ENCODE peak calls at places on chromosomes 6 and 20, in seven cellular contexts. X is GM20000, L is ascending aorta, B is A549, C is coronary artery, W is cardiac muscle cell, T is omental fat pad. U is an unnamed sample.

GRCh38 chr6:19446570-19446969 is 390.6 kb upstream of the ID4 start:
- DNase-seq in W (no peak), B (no peak), C (no peak), T (no peak), L (no peak), X (no peak), U (no peak)

GRCh38 chr20:33814238-33814712 is 3.1 kb downstream of the CHMP4B start:
- DNase-seq in C (no peak), X (no peak), W (no peak), B (no peak), L (no peak), T (no peak), U (no peak)

GRCh38 chr6:132763269-132763668 is 5.6 kb upstream of the VNN2 start:
- DNase-seq in T (no peak), C (no peak), B (no peak), L (no peak), W (no peak), X (peak), U (no peak)

GRCh38 chr6:18269253-18269652 is 4.9 kb upstream of the DEK start:
- DNase-seq in B (no peak), T (no peak), X (peak), W (no peak), C (no peak), L (no peak), U (no peak)

GRCh38 chr6:3784885-3785744 is 33.6 kb upstream of the PXDC1 start:
- DNase-seq in W (no peak), C (no peak), L (no peak), X (no peak), B (no peak), T (no peak), U (no peak)

GRCh38 chr20:380763-381580 is 412 bp downstream of the TRIB3 start:
- DNase-seq in T (no peak), W (peak), C (no peak), X (peak), L (peak), B (peak), U (no peak)

GRCh38 chr20:46226602-46227001 is 81.7 kb downstream of the CDH22 start:
- DNase-seq in T (no peak), L (no peak), B (no peak), W (no peak), C (no peak), X (no peak), U (no peak)

GRCh38 chr6:93418448-93419303 is 683 bp downstream of the EPHA7 start:
- DNase-seq in W (peak), L (peak), B (peak), T (no peak), C (no peak), X (peak), U (peak)

GRCh38 chr6:32785781-32786533 is 22.6 kb upstream of the HLA-DQB2 start:
- DNase-seq in C (no peak), L (no peak), T (no peak), X (peak), W (peak), B (peak), U (no peak)

GRCh38 chr6:10514049-10514780 is 6.9 kb upstream of the GCNT2 start:
- DNase-seq in T (no peak), W (no peak), B (no peak), L (no peak), C (no peak), X (no peak), U (no peak)

GRCh38 chr6:139161817-139162284 is 27.0 kb downstream of the HECA start:
- DNase-seq in X (peak), B (no peak), L (no peak), T (no peak), W (no peak), C (no peak), U (no peak)

GRCh38 chr6:134734312-134734869 is 215.5 kb downstream of the ALDH8A1 start:
- DNase-seq in T (no peak), B (no peak), C (no peak), L (no peak), W (no peak), X (no peak), U (no peak)

GRCh38 chr6:32840604-32841246 is 2.2 kb upstream of the TAP2 start:
- DNase-seq in C (no peak), B (no peak), X (peak), W (no peak), T (no peak), L (no peak), U (no peak)

GRCh38 chr6:149079456-149079855 is 238.1 kb upstream of the TAB2 start:
- DNase-seq in B (no peak), T (no peak), X (no peak), L (no peak), W (no peak), C (no peak), U (no peak)

GRCh38 chr6:55729665-55730064 is 145.7 kb downstream of the BMP5 start:
- DNase-seq in T (no peak), X (no peak), C (no peak), W (no peak), L (no peak), B (no peak), U (no peak)

GRCh38 chr6:125843593-125843992 is 52.8 kb downstream of the NCOA7 start:
- DNase-seq in C (no peak), X (no peak), T (no peak), W (no peak), L (no peak), B (no peak), U (no peak)

GRCh38 chr6:14549319-14549770 is 431.8 kb downstream of the CD83 start:
- DNase-seq in X (no peak), T (no peak), C (no peak), L (no peak), B (no peak), W (no peak), U (no peak)

GRCh38 chr6:162343196-162343901 is 384.2 kb downstream of the PRKN start:
- DNase-seq in T (no peak), L (no peak), C (no peak), X (no peak), B (no peak), W (no peak), U (no peak)

GRCh38 chr6:14423955-14424354 is 306.4 kb downstream of the CD83 start:
- DNase-seq in C (no peak), W (no peak), L (no peak), B (no peak), T (no peak), X (no peak), U (no peak)

GRCh38 chr6:157585274-157586087 is 204.5 kb downstream of the ZDHHC14 start:
- DNase-seq in T (no peak), L (peak), W (no peak), B (no peak), C (no peak), X (no peak), U (no peak)

GRCh38 chr6:31402324-31403282 is 792 bp upstream of the MICA start:
- DNase-seq in B (no peak), L (no peak), W (no peak), C (no peak), T (no peak), X (peak), U (no peak)

GRCh38 chr6:155274533-155274932 is 10.7 kb downstream of the CLDN20 start:
- DNase-seq in X (no peak), B (no peak), C (no peak), W (no peak), L (no peak), T (no peak), U (no peak)

GRCh38 chr6:35048631-35049083 is 92.5 kb downstream of the TCP11 start:
- DNase-seq in B (no peak), X (no peak), T (no peak), W (peak), C (no peak), L (no peak), U (no peak)

GRCh38 chr20:59884494-59884893 is 48.9 kb downstream of the SYCP2 start:
- DNase-seq in C (no peak), X (no peak), W (no peak), B (no peak), T (no peak), L (no peak), U (no peak)

GRCh38 chr6:106626485-106626884 is 2.8 kb downstream of the RTN4IP1 start:
- DNase-seq in X (no peak), C (no peak), B (no peak), W (peak), L (no peak), T (no peak), U (no peak)

GRCh38 chr20:46361386-46361785 is 45.0 kb downstream of the ELMO2 start:
- DNase-seq in X (no peak), W (no peak), T (no peak), L (no peak), B (no peak), C (no peak), U (no peak)

GRCh38 chr6:6008114-6008647 is 1.5 kb upstream of the NRN1 start:
- DNase-seq in W (no peak), L (no peak), B (no peak), C (no peak), X (no peak), T (no peak), U (no peak)

GRCh38 chr6:145247677-145248419 is 487.5 kb downstream of the EPM2A start:
- DNase-seq in X (no peak), B (peak), W (no peak), C (no peak), T (no peak), L (no peak), U (no peak)

GRCh38 chr20:25033250-25033940 is 24.5 kb downstream of the ACSS1 start:
- DNase-seq in B (no peak), L (no peak), C (no peak), W (no peak), T (no peak), X (no peak), U (no peak)

GRCh38 chr6:96823743-96824142 is 13.5 kb downstream of the GPR63 start:
- DNase-seq in L (no peak), C (no peak), X (no peak), T (no peak), B (no peak), W (no peak), U (no peak)

GRCh38 chr6:140046030-140046632 is 671.7 kb upstream of the CITED2 start:
- DNase-seq in B (no peak), L (no peak), X (no peak), T (no peak), W (no peak), C (no peak), U (no peak)

GRCh38 chr6:23202207-23202606 is 632.8 kb downstream of the HDGFL1 start:
- DNase-seq in B (no peak), T (no peak), X (no peak), C (no peak), L (no peak), W (no peak), U (no peak)

GRCh38 chr6:20877008-20877937 is 343.0 kb downstream of the CDKAL1 start:
- DNase-seq in C (peak), W (no peak), T (no peak), B (peak), L (peak), X (peak), U (no peak)

GRCh38 chr6:20870493-20870892 is 336.2 kb downstream of the CDKAL1 start:
- DNase-seq in T (no peak), L (no peak), W (no peak), X (no peak), B (no peak), C (no peak), U (no peak)

GRCh38 chr6:20875369-20875963 is 341.2 kb downstream of the CDKAL1 start:
- DNase-seq in C (no peak), W (peak), B (no peak), L (no peak), T (no peak), X (no peak), U (no peak)

GRCh38 chr6:20876016-20876415 is 341.8 kb downstream of the CDKAL1 start:
- DNase-seq in C (no peak), W (no peak), T (no peak), L (no peak), B (no peak), X (no peak), U (no peak)

GRCh38 chr6:20873425-20874190 is 339.4 kb downstream of the CDKAL1 start:
- DNase-seq in B (no peak), X (no peak), L (no peak), C (no peak), W (peak), T (no peak), U (no peak)
- TF ChIP-seq CTCF in B (no peak), X (no peak), L (no peak), C (no peak), W (peak), T (no peak), U (no peak)

DNA sequence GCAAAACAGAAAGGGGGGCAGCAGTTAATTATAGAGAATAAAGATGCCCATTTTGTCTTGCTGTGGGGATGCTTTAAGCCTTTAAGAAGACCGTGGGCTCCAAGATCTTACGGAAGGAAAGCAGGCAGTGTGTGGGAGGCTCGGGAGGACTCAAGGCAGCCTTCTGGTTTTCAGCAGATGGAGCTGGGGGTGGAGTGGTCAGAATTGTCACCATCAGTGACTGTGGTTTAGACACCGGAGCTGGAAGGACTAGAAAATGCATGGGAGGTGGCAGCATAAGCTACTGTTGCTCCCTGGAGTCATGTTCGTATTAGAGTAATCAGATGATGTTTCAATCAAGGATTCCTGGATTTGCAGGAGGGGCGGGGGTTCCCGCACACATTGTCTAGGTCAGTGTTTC is 3.7 kb downstream of the PHACTR1 start:
- DNase-seq in W (no peak), L (no peak), X (no peak), B (no peak), C (no peak), T (no peak), U (no peak)
- TF ChIP-seq CTCF in W (no peak), L (no peak), X (no peak), B (no peak), C (no peak), T (no peak), U (no peak)

GRCh38 chr6:75089921-75090320 is 115.9 kb downstream of the COL12A1 start:
- DNase-seq in B (no peak), T (no peak), X (no peak), C (no peak), W (no peak), L (no peak), U (no peak)

GRCh38 chr6:75090574-75090973 is 115.3 kb downstream of the COL12A1 start:
- DNase-seq in L (no peak), T (no peak), B (no peak), X (no peak), W (no peak), C (no peak), U (no peak)

GRCh38 chr6:75096986-75097385 is 108.9 kb downstream of the COL12A1 start:
- DNase-seq in C (no peak), T (no peak), W (no peak), X (no peak), B (no peak), L (no peak), U (no peak)

GRCh38 chr6:75098709-75099108 is 107.1 kb downstream of the COL12A1 start:
- DNase-seq in C (peak), L (peak), B (peak), W (no peak), X (no peak), T (no peak), U (no peak)

GRCh38 chr6:75094614-75095321 is 111.1 kb downstream of the COL12A1 start:
- DNase-seq in X (no peak), B (no peak), T (no peak), W (no peak), C (no peak), L (no peak), U (no peak)
- TF ChIP-seq CTCF in X (no peak), B (no peak), T (no peak), W (peak), C (no peak), L (no peak), U (no peak)

DNA sequence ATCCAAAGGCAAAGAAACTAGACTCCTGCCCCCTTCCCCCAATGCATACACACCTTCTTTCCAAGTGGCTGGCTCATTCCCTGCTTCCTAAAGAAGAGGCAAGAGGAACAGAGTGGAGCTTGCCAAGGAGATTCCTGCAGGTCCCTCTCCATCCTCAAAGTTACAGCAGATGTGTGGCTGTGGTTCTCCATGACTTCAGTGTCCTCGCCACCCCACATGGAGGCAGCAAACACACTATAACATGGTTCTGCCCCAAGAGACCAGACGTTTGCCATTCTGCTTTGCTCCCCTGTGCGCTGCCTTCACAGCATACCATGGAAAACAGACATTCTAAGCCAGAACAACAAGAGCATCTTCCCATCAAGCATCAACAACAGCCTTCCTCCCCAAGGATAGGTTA is 84.4 kb downstream of the BACH2 start:
- DNase-seq in X (no peak), W (no peak), L (no peak), T (no peak), C (no peak), B (no peak), U (no peak)
- TF ChIP-seq CTCF in X (no peak), W (no peak), L (no peak), T (no peak), C (no peak), B (no peak), U (no peak)

GRCh38 chr6:38179300-38179699 is 359.8 kb downstream of the ZFAND3 start:
- DNase-seq in T (no peak), B (no peak), L (peak), X (no peak), C (no peak), W (no peak), U (no peak)
- TF ChIP-seq CTCF in T (no peak), B (no peak), L (no peak), X (no peak), C (no peak), W (no peak), U (no peak)

GRCh38 chr6:43389713-43390265 is 20.3 kb upstream of the ZNF318 start:
- DNase-seq in T (no peak), X (no peak), B (no peak), L (no peak), C (no peak), W (no peak), U (no peak)

GRCh38 chr6:43383021-43383667 is 13.7 kb upstream of the ZNF318 start:
- DNase-seq in T (no peak), X (no peak), C (no peak), B (no peak), W (no peak), L (no peak), U (no peak)

GRCh38 chr6:43391448-43392031 is 22.1 kb upstream of the ZNF318 start:
- DNase-seq in C (no peak), X (no peak), W (no peak), B (no peak), T (no peak), L (no peak), U (no peak)

GRCh38 chr6:43386492-43386891 is 17.0 kb upstream of the ZNF318 start:
- DNase-seq in X (no peak), L (no peak), W (no peak), T (no peak), C (no peak), B (no peak), U (no peak)
- TF ChIP-seq CTCF in X (no peak), L (no peak), W (no peak), T (no peak), C (no peak), B (no peak), U (peak)

DNA sequence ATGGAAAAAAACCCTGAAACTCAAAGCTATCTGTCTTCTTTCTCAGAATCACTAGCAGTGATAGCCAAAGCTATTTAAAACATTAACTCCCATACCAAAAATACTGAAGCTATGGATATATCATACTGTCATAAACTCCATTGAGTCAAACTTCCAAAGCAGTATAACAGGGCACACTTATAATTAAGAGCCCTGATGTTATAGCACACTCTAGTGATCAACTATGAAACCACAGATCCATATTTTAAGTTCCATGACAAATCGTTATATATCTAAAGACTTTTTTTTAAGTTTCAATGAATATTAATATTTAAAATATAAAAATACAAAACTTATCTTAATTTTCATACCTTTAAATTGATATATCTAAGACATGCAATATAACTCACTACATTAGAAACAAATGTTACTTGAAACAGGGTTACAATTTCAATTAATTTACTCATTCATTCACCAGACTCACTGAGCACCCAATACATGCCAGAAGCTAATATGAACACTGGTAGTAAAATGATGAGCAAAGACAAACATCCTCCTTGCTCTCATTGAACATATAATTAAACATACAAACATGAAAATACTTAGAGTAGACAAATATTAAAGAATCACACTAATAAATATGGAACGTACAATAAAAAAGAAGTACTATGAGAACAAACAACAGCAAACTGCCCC is 69.3 kb downstream of the IBTK start:
- DNase-seq in C (no peak), W (no peak), X (no peak), B (no peak), T (no peak), L (no peak), U (no peak)
- TF ChIP-seq CTCF in C (no peak), W (peak), X (no peak), B (peak), T (no peak), L (peak), U (peak)

DNA sequence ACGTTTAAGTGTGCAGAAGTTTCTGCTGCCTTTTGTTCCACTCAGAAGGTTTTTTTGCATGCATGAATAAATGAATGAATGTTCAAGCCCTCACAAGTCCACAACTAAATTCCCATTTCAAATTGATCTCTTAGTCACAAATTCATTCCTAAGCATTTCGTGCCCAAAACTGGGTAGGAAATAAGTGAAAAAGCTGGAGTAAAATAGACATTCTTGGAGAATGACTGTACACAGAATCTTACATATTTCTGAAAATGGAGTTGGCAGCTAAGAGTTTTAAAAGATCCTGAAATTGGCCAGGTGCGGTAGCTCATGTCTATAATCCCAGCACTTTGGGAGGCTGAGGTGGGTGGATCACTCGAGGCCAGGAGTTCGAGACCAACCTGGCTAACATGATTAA is 117.5 kb downstream of the PERP start:
- DNase-seq in T (no peak), X (no peak), L (no peak), C (no peak), B (no peak), W (no peak), U (no peak)
- TF ChIP-seq CTCF in T (no peak), X (no peak), L (no peak), C (no peak), B (no peak), W (no peak), U (no peak)

U was measured in mesothelial cell of epicardium.